ENCODE peak calls at places on chromosomes 16 and 17, in five cellular contexts. One of them, this sample, is unnamed.

GRCh38 chr17:45997624-45998023 is 1.4 kb upstream of the STH start:
- DNase-seq in sigmoid colon: no peak
- DNase-seq in astrocyte of the spinal cord: peak
- DNase-seq in Jurkat, Clone E6-1: no peak
- DNase-seq in left colon: no peak
- DNase-seq in this sample: no peak

GRCh38 chr16:12458591-12459400 is 344.9 kb downstream of the CPPED1 start:
- DNase-seq in sigmoid colon: no peak
- DNase-seq in astrocyte of the spinal cord: no peak
- DNase-seq in Jurkat, Clone E6-1: peak
- DNase-seq in left colon: peak
- DNase-seq in this sample: peak

GRCh38 chr16:14473488-14473887 is 156.6 kb downstream of the PARN start:
- DNase-seq in sigmoid colon: no peak
- DNase-seq in astrocyte of the spinal cord: no peak
- DNase-seq in Jurkat, Clone E6-1: no peak
- DNase-seq in left colon: no peak
- DNase-seq in this sample: no peak

GRCh38 chr16:57627184-57627871 is 1.1 kb upstream of the ADGRG1 start:
- DNase-seq in sigmoid colon: no peak
- DNase-seq in astrocyte of the spinal cord: peak
- DNase-seq in Jurkat, Clone E6-1: no peak
- DNase-seq in left colon: no peak
- DNase-seq in this sample: no peak

GRCh38 chr17:75344664-75345063 is 55.4 kb upstream of the SLC25A19 start:
- DNase-seq in sigmoid colon: no peak
- DNase-seq in astrocyte of the spinal cord: no peak
- DNase-seq in Jurkat, Clone E6-1: peak
- DNase-seq in left colon: no peak
- DNase-seq in this sample: no peak

GRCh38 chr17:83067718-83068261 is 11.6 kb upstream of the METRNL start:
- DNase-seq in sigmoid colon: peak
- DNase-seq in astrocyte of the spinal cord: no peak
- DNase-seq in Jurkat, Clone E6-1: no peak
- DNase-seq in left colon: peak
- DNase-seq in this sample: peak

GRCh38 chr17:59299400-59300092 is 31.9 kb upstream of the YPEL2 start:
- DNase-seq in sigmoid colon: no peak
- DNase-seq in astrocyte of the spinal cord: no peak
- DNase-seq in Jurkat, Clone E6-1: no peak
- DNase-seq in left colon: no peak
- DNase-seq in this sample: no peak

GRCh38 chr17:40612510-40613244 is 34.9 kb downstream of the SMARCE1 start:
- DNase-seq in sigmoid colon: no peak
- DNase-seq in astrocyte of the spinal cord: no peak
- DNase-seq in Jurkat, Clone E6-1: no peak
- DNase-seq in left colon: no peak
- DNase-seq in this sample: no peak

GRCh38 chr17:41777579-41778188 is 8.8 kb downstream of the JUP start:
- DNase-seq in sigmoid colon: peak
- DNase-seq in astrocyte of the spinal cord: peak
- DNase-seq in Jurkat, Clone E6-1: no peak
- DNase-seq in left colon: peak
- DNase-seq in this sample: peak

GRCh38 chr17:58056476-58056875 is 26.7 kb upstream of the DYNLL2 start:
- DNase-seq in sigmoid colon: no peak
- DNase-seq in astrocyte of the spinal cord: no peak
- DNase-seq in Jurkat, Clone E6-1: no peak
- DNase-seq in left colon: no peak
- DNase-seq in this sample: no peak

GRCh38 chr16:787978-788398 is at the start of gene RPUSD1:
- DNase-seq in sigmoid colon: no peak
- DNase-seq in astrocyte of the spinal cord: no peak
- DNase-seq in Jurkat, Clone E6-1: no peak
- DNase-seq in left colon: no peak
- DNase-seq in this sample: no peak

GRCh38 chr17:4074831-4075495 is 67.9 kb downstream of the ZZEF1 start:
- DNase-seq in sigmoid colon: no peak
- DNase-seq in astrocyte of the spinal cord: peak
- DNase-seq in Jurkat, Clone E6-1: peak
- DNase-seq in left colon: no peak
- DNase-seq in this sample: no peak

GRCh38 chr16:26648851-26649250 is 417.9 kb upstream of the C16orf82 start:
- DNase-seq in sigmoid colon: no peak
- DNase-seq in astrocyte of the spinal cord: no peak
- DNase-seq in Jurkat, Clone E6-1: no peak
- DNase-seq in left colon: no peak
- DNase-seq in this sample: no peak

GRCh38 chr16:15782573-15783365 is 74.1 kb downstream of the MYH11 start:
- DNase-seq in sigmoid colon: no peak
- DNase-seq in astrocyte of the spinal cord: no peak
- DNase-seq in Jurkat, Clone E6-1: no peak
- DNase-seq in left colon: no peak
- DNase-seq in this sample: no peak

GRCh38 chr16:65763640-65764305 is 602.7 kb upstream of the CDH5 start:
- DNase-seq in sigmoid colon: no peak
- DNase-seq in astrocyte of the spinal cord: no peak
- DNase-seq in Jurkat, Clone E6-1: peak
- DNase-seq in left colon: no peak
- DNase-seq in this sample: no peak

This sample was measured in mucosa of descending colon.